ENCODE peak calls at places on chromosomes 11 and 22, in ten cellular contexts. D is K562, E is A549, I is HCT116, T is WTC11, Y is H1, K is GM12878, C is HepG2, Z is endothelial cell of umbilical vein, V is SK-N-SH. M is an unnamed sample.

GRCh38 chr22:42335839-42336378 is 65.5 kb upstream of the TCF20 start:
- DNase-seq in E (no peak), Y (no peak), Z (no peak), T (no peak), K (no peak), C (no peak), I (no peak), D (no peak), V (peak), M (no peak)

GRCh38 chr11:69630009-69630870 is 10.7 kb upstream of the CCND1 start:
- DNase-seq in E (peak), Y (no peak), C (no peak), T (no peak), K (no peak), Z (peak), I (no peak), D (peak), V (no peak), M (peak)

GRCh38 chr11:29184939-29185890 is 831.6 kb downstream of the KCNA4 start:
- DNase-seq in C (no peak), D (no peak), E (peak), Y (no peak), I (no peak), K (no peak), T (no peak), Z (no peak), V (no peak), M (no peak)

GRCh38 chr11:16527525-16528246 is 171.3 kb upstream of the SOX6 start:
- DNase-seq in K (no peak), D (no peak), I (no peak), Y (no peak), E (no peak), V (no peak), Z (no peak), C (no peak), T (no peak), M (no peak)

GRCh38 chr22:32789797-32790620 is 11.5 kb upstream of the TIMP3 start:
- DNase-seq in Z (no peak), I (no peak), K (no peak), E (no peak), D (no peak), Y (no peak), C (peak), T (no peak), V (no peak), M (no peak)

GRCh38 chr11:66004186-66004585 is 1.9 kb downstream of the BANF1 start:
- DNase-seq in C (no peak), K (no peak), V (no peak), Z (no peak), Y (no peak), E (no peak), I (no peak), T (no peak), D (no peak), M (no peak)

GRCh38 chr11:47467372-47467771 is 18.4 kb upstream of the RAPSN start:
- DNase-seq in K (no peak), C (no peak), Z (no peak), T (no peak), D (no peak), V (no peak), E (no peak), I (no peak), Y (no peak), M (no peak)

GRCh38 chr11:30422828-30423648 is 100.1 kb downstream of the ARL14EP start:
- DNase-seq in C (no peak), Y (peak), Z (no peak), V (no peak), D (no peak), I (no peak), E (no peak), K (no peak), T (peak), M (no peak)

GRCh38 chr11:33701831-33702230 is 1.2 kb upstream of the C11orf91 start:
- DNase-seq in E (peak), Z (peak), V (no peak), D (no peak), K (no peak), I (no peak), Y (no peak), T (no peak), C (no peak), M (no peak)

GRCh38 chr22:23856721-23857605 is 712 bp upstream of the SLC2A11 start:
- DNase-seq in D (no peak), Y (no peak), K (no peak), C (peak), I (no peak), T (peak), Z (peak), E (no peak), V (peak), M (no peak)

GRCh38 chr11:17599460-17599925 is 52.4 kb downstream of the OTOG start:
- DNase-seq in Y (no peak), D (no peak), C (no peak), K (no peak), V (no peak), I (no peak), T (no peak), E (no peak), Z (no peak), M (no peak)

GRCh38 chr11:34002420-34002819 is 49.1 kb upstream of the CAPRIN1 start:
- DNase-seq in V (no peak), T (no peak), E (no peak), Y (no peak), C (no peak), K (no peak), D (no peak), Z (no peak), I (no peak), M (no peak)

GRCh38 chr11:56783448-56784041 is 35.0 kb upstream of the OR9G4 start:
- DNase-seq in C (peak), D (peak), Y (no peak), Z (peak), I (peak), K (no peak), T (no peak), E (peak), V (peak), M (peak)

DNA sequence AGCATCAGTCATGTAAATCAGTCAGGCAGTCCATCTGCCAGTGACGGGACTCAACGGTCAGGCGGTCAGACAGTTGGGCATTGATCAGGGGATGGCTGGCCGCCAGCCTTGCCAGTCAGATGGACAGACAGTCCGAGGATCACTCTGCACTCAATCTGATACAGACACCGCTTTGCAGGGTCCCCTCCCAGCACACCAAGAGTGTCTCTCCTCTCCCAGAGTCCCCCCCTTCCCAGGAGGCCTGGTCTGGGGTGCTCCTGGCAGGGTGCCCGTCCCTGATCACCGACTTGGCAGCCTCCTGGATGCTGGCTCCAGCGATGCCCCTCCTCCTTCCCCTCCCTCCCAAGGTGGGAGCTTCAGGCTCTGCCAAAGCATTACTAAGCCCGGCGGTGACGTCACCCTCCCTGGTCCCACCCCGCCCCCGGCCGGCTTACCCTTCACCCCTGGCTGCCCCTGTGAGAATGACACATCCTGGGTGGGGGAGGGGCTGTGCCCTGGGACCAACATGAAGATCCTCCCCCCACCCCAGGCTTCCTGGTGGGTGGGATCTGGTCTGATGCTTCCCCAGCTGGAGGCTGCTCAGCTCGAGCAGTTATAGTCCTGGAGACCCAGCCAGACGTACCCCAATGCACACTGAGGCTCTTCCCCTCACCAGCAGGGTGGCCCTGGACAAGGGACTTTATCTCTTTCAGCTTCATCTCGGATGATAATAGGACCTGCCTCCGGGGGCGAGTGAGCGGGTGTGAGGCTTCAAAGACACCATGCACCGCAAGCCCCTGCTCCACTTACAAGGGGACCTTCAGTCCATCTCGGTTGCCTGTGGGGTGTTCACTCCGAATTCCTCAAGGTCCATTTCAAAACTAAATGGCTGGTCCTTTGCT is 69.2 kb downstream of the CD82 start:
- DNase-seq in K (no peak), D (peak), Y (no peak), V (peak), C (no peak), Z (peak), I (peak), T (peak), E (peak), M (peak)
- TF ChIP-seq MAX in K (no peak), D (no peak), Y (no peak), V (no peak), C (no peak), Z (no peak), I (no peak), T (no peak), E (no peak), M (no peak)

GRCh38 chr11:12546660-12547059 is 127.6 kb upstream of the TEAD1 start:
- DNase-seq in K (no peak), C (no peak), T (no peak), V (no peak), Z (no peak), I (no peak), D (no peak), E (no peak), Y (no peak), M (no peak)
- TF ChIP-seq MAX in K (no peak), C (no peak), T (no peak), V (no peak), Z (no peak), I (no peak), D (no peak), E (no peak), Y (no peak), M (no peak)

GRCh38 chr11:2942447-2942846 is 13.2 kb upstream of the PHLDA2 start:
- DNase-seq in E (no peak), Y (no peak), V (no peak), K (no peak), T (no peak), I (no peak), D (no peak), C (no peak), Z (no peak), M (no peak)

GRCh38 chr11:2940930-2941821 is 12.0 kb upstream of the PHLDA2 start:
- DNase-seq in V (peak), E (peak), Y (no peak), T (no peak), C (no peak), K (no peak), I (no peak), D (no peak), Z (no peak), M (no peak)

GRCh38 chr11:2943711-2944118 is 14.5 kb upstream of the PHLDA2 start:
- DNase-seq in K (no peak), Y (no peak), Z (no peak), I (no peak), V (peak), E (no peak), T (no peak), D (no peak), C (no peak), M (no peak)

GRCh38 chr11:2942872-2943710 is 13.9 kb upstream of the PHLDA2 start:
- DNase-seq in I (no peak), E (no peak), V (peak), C (no peak), K (no peak), T (no peak), Z (no peak), Y (no peak), D (no peak), M (no peak)

DNA sequence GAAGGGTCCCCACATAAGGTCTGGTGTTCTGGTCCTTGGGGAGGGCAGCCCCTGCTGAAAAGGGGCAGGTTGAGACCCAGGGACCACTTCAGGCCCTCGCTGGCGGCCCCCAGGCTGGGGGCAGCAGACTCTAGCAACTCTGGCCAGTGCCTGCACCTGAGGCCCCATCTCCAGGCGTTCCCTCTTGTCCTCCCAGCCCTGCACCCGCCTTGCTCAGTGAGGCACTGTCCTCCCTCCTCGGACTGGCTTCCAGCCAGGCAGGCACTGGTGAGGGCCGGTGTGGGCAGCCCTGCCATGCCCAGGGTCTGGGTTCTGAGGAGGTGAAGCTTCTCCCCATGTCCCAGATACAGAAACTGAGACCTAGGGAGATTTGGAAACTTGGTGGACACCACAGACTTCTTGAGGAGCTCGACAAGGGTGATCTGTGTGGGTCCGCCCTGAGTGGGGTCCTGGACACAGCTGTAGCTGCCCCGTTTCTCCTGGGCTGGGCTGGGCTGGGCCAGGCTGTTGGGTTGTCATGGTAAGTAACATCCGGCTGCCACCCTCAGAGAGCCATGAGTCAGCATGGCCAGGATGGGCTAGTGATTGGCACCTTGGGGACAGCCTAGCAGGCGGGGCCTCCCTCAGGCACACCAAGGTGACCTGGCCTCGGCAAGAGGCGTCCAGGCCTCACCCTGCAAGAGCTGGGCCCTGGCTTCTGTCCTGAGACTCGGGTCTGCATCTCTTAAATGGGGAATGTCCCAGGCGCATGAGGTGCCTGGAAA is 11.1 kb upstream of the PHLDA2 start:
- DNase-seq in K (no peak), V (peak), T (no peak), Y (no peak), D (no peak), E (peak), I (peak), Z (no peak), C (peak), M (no peak)
- TF ChIP-seq MAX in K (no peak), V (no peak), T (no peak), Y (no peak), D (no peak), E (no peak), I (no peak), Z (no peak), C (no peak), M (no peak)

GRCh38 chr11:117143390-117143789 is 697 bp upstream of the PAFAH1B2 start:
- DNase-seq in V (peak), K (no peak), Y (no peak), E (peak), C (no peak), I (no peak), T (no peak), D (peak), Z (no peak), M (peak)
- TF ChIP-seq MAX in V (no peak), K (no peak), Y (no peak), E (no peak), C (no peak), I (no peak), T (no peak), D (no peak), Z (no peak), M (no peak)

GRCh38 chr11:114167355-114168085 is 108.0 kb downstream of the ZBTB16 start:
- DNase-seq in K (no peak), I (no peak), V (no peak), T (no peak), Y (no peak), D (no peak), C (no peak), E (no peak), Z (no peak), M (no peak)

GRCh38 chr11:114166897-114167323 is 107.4 kb downstream of the ZBTB16 start:
- DNase-seq in Y (no peak), I (no peak), E (no peak), D (no peak), C (no peak), Z (peak), V (no peak), T (no peak), K (no peak), M (peak)

GRCh38 chr11:114169321-114169749 is 109.8 kb downstream of the ZBTB16 start:
- DNase-seq in Y (no peak), D (no peak), Z (no peak), K (no peak), I (no peak), T (no peak), V (no peak), C (no peak), E (no peak), M (peak)

GRCh38 chr11:114168691-114169090 is 109.2 kb downstream of the ZBTB16 start:
- DNase-seq in D (no peak), Y (no peak), V (no peak), C (no peak), T (no peak), K (no peak), I (no peak), Z (no peak), E (no peak), M (peak)

GRCh38 chr11:114168086-114168448 is 108.6 kb downstream of the ZBTB16 start:
- DNase-seq in I (no peak), D (no peak), T (no peak), V (no peak), Y (no peak), E (no peak), K (no peak), C (no peak), Z (no peak), M (no peak)
- TF ChIP-seq MAX in I (no peak), D (no peak), T (no peak), V (no peak), Y (no peak), E (no peak), K (no peak), C (no peak), Z (no peak), M (no peak)

DNA sequence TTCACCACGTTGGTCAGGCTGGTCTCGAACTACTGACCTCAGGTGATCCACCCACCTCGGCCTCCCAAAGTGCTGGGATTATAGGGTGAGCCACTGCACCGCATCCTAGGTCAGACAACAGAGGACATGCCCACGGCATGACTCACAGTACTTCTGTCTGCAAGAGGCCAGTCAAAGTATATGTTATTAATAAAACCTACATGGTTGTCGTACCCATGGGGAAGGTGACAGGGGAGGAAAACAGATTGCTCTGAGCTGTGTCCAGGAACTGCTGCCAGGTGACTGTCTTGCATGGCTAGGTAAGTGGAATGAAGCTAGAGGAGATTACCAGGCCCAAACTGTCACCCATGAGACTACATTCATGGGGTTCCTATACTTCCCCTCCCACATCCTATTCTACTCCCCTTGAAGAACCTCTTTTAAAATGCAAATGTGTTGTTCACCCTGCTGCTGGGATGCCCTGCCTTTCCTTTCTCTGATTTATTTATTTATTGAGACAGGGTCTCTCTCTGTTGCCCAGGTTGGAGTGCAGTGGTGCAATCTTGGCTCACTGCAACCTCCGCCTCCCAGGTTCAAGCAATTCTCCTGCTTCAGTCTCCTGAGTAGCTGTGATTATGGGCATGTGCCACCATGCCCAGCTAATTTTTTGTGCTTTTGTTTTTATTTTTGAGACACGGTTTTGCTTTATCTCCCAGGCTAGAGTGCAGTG is 2.0 kb upstream of the NLRX1 start:
- DNase-seq in I (no peak), D (no peak), Z (peak), E (peak), T (no peak), V (no peak), Y (no peak), C (peak), K (no peak), M (peak)
- TF ChIP-seq MAX in I (no peak), D (no peak), Z (no peak), E (no peak), T (no peak), V (no peak), Y (no peak), C (no peak), K (no peak), M (no peak)